ENCODE peak calls at places on chromosome 12, in four cellular contexts. P is neuronal stem cell, L is H1, H is IMR-90. Q is an unnamed sample.

GRCh38 chr12:91183565-91183964 is 948 bp upstream of the DCN start:
- DNase-seq in L (no peak), H (peak), P (no peak), Q (no peak)

GRCh38 chr12:115570271-115570777 is 707.2 kb downstream of the MED13L start:
- DNase-seq in H (peak), P (peak), L (no peak), Q (no peak)

GRCh38 chr12:42759622-42760273 is 170.2 kb upstream of the PRICKLE1 start:
- DNase-seq in P (no peak), H (peak), L (no peak), Q (no peak)

GRCh38 chr12:99131761-99132199 is 486.7 kb downstream of the APAF1 start:
- DNase-seq in P (peak), H (no peak), L (peak), Q (peak)

GRCh38 chr12:97573901-97574300 is 111.3 kb downstream of the RMST start:
- DNase-seq in P (no peak), H (no peak), L (no peak), Q (no peak)

GRCh38 chr12:97637770-97638169 is 175.2 kb downstream of the RMST start:
- DNase-seq in L (no peak), P (peak), H (no peak), Q (peak)

GRCh38 chr12:117594481-117594880 is 233.1 kb upstream of the NOS1 start:
- DNase-seq in P (no peak), L (no peak), H (no peak), Q (peak)

GRCh38 chr12:9796916-9797315 is 30.4 kb upstream of the KLRF1 start:
- DNase-seq in L (no peak), P (no peak), H (no peak), Q (no peak)

DNA sequence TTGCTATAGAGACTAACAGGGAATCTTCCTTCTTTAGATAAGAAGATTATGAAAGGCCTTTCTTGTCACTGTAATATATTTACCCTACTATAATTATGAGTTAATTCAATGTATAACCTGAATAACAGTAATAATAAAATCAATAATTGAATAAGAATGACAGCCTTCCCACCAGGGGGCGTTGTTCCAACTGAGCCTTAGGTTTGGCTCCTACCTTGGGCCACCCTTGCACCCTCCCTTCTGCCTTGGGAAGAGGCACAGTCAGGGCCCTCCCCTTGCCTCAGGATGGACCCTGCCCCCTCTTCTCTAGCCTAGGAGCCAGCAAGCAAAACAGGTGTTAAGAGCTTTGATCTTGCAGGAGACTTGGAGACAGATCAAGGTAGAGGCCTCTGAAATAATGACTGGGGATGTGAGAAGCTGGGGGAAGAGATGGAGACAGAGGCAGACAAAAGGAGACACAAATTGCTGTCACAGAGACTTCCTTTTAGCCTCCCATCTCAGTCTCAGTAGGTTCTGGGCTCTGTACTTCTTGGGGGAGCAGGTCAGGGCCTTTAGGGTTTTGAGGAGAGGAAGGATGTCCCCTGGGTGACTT is 40.1 kb upstream of the CISTR start:
- DNase-seq in H (no peak), P (no peak), L (peak), Q (peak)
- H3K4me3 ChIP-seq in H (no peak), P (no peak), L (no peak), Q (no peak)

GRCh38 chr12:61566183-61566582 is 694.0 kb upstream of the USP15 start:
- DNase-seq in H (no peak), P (no peak), L (no peak), Q (peak)
- H2BK120ac ChIP-seq in H (no peak), P (no peak), L (peak), Q (no peak)

DNA sequence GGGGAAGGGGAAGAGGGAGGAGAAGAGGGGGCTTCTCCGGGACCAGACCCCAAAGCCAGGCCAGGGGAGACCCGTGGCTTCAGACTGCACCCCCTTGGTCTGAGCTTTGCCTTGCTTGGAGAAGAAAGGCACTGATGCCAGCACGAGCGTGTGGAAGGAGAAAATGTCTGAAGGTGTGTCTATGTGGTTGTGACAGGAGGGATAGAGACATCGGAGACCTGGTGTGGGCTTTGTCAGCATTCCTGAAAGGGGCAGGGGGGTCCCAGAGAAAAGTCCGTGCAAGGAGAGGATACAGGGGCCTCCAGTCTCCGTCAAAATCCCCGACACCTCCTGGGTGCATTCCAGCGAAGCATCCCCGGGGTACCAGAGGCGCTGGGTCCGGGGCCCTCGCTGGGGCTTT is 139.0 kb upstream of the LHX5 start:
- DNase-seq in P (no peak), L (no peak), H (no peak), Q (no peak)
- H3K4me3 ChIP-seq in P (peak), L (peak), H (no peak), Q (no peak)

GRCh38 chr12:4287325-4288290 is 14.0 kb downstream of the CCND2 start:
- DNase-seq in H (no peak), P (no peak), L (no peak), Q (no peak)

GRCh38 chr12:4288296-4289019 is 14.9 kb downstream of the CCND2 start:
- DNase-seq in H (no peak), P (no peak), L (no peak), Q (no peak)

GRCh38 chr12:4286771-4287317 is 13.3 kb downstream of the CCND2 start:
- DNase-seq in P (no peak), H (no peak), L (no peak), Q (no peak)

GRCh38 chr12:4290011-4290790 is 16.6 kb downstream of the CCND2 start:
- DNase-seq in P (no peak), H (no peak), L (no peak), Q (no peak)

GRCh38 chr12:4289334-4289878 is 15.8 kb downstream of the CCND2 start:
- DNase-seq in P (no peak), L (no peak), H (no peak), Q (no peak)
- H2BK120ac ChIP-seq in P (peak), L (no peak), H (no peak), Q (no peak)

GRCh38 chr12:26629864-26630263 is 203.1 kb downstream of the ITPR2 start:
- DNase-seq in L (no peak), H (peak), P (no peak), Q (peak)
- H3K4me3 ChIP-seq in L (no peak), H (no peak), P (no peak), Q (no peak)

GRCh38 chr12:6612652-6613014 is 5.5 kb upstream of the CHD4 start:
- DNase-seq in P (no peak), H (no peak), L (no peak), Q (no peak)

GRCh38 chr12:6613776-6614512 is 6.8 kb upstream of the CHD4 start:
- DNase-seq in H (peak), P (peak), L (peak), Q (peak)

GRCh38 chr12:6614513-6615177 is 7.5 kb upstream of the CHD4 start:
- DNase-seq in P (no peak), L (no peak), H (no peak), Q (peak)

GRCh38 chr12:6612247-6612646 is 5.1 kb upstream of the CHD4 start:
- DNase-seq in L (no peak), H (no peak), P (no peak), Q (no peak)

DNA sequence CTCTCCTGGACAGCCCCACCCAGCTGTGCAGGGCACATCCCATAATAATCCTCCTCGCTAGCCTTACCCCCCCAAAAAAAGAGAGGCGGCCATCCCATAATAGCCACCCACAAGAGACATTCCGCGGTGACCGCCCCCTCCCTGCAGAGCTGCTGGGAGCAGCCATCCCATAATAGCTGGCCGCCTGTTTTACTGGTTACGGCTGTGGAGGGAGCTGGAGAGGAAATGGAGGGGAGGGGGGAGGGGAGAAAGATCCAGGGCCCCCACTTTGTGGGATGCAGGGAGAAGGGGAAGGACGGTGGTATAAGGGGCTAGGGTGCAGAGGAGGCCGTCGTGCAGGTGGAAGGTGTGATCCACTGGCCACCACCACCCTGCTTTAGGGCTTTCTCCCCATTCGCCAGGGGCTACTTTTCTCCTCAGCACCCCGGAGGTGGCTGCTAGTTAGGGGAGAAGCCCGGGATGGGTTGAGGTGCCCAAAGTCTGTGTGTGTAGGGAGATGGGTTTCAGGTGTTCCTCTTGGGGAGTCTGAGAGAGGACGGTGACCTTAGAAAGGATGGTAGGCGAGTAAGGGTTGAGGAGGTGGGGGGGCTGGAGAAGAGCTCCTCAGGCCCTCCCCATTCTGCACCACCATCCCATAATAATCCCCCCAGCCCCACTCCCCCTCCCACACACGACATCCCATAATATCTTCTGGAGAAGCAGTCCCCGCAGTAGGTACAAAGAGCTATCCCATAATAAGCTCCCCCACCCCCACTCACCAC is 6.0 kb upstream of the CHD4 start:
- DNase-seq in H (peak), L (no peak), P (peak), Q (peak)
- H2BK120ac ChIP-seq in H (peak), L (peak), P (peak), Q (peak)

GRCh38 chr12:1606021-1606622 is 11.7 kb upstream of the FBXL14 start:
- DNase-seq in L (no peak), H (peak), P (no peak), Q (peak)
- H3K4me3 ChIP-seq in L (peak), H (peak), P (no peak), Q (no peak)

DNA sequence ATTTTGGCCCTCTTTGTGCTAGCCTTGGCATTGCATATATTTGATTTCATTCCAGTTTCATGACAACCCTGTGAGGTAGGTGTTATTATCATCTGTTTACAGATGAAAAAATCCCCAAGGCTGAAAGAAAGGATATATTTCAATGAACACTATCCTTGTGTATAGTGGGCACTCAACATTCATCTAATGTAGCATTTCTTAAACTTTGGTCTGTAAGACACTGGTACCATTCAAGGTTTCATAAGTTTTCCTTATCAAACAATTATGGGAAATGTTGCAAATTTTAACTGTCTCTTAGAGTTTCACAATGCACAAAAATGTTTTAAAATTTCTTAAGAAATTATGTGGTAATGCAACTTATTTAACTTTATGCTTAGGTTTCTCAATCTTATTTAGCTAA is 44.3 kb downstream of the ATP23 start:
- DNase-seq in L (no peak), H (no peak), P (no peak), Q (no peak)
- H2BK120ac ChIP-seq in L (no peak), H (no peak), P (no peak), Q (no peak)

GRCh38 chr12:77122661-77123060 is 57.3 kb upstream of the E2F7 start:
- DNase-seq in P (no peak), L (no peak), H (peak), Q (no peak)

GRCh38 chr12:77120156-77120555 is 54.8 kb upstream of the E2F7 start:
- DNase-seq in P (no peak), L (no peak), H (peak), Q (no peak)

GRCh38 chr12:77122236-77122635 is 56.9 kb upstream of the E2F7 start:
- DNase-seq in P (no peak), L (no peak), H (peak), Q (no peak)

GRCh38 chr12:77118696-77119095 is 53.3 kb upstream of the E2F7 start:
- DNase-seq in P (no peak), H (peak), L (no peak), Q (no peak)

GRCh38 chr12:77120695-77121094 is 55.3 kb upstream of the E2F7 start:
- DNase-seq in P (no peak), L (no peak), H (peak), Q (no peak)
- H3K4me3 ChIP-seq in P (no peak), L (no peak), H (no peak), Q (no peak)

GRCh38 chr12:47808049-47808448 is 11.7 kb downstream of the HDAC7 start:
- DNase-seq in H (peak), L (no peak), P (no peak), Q (peak)

GRCh38 chr12:47811070-47811391 is 8.7 kb downstream of the HDAC7 start:
- DNase-seq in H (no peak), L (no peak), P (no peak), Q (peak)

GRCh38 chr12:47807338-47807737 is 12.4 kb downstream of the HDAC7 start:
- DNase-seq in H (no peak), L (no peak), P (no peak), Q (no peak)

GRCh38 chr12:47811581-47812484 is 7.9 kb downstream of the HDAC7 start:
- DNase-seq in P (no peak), L (no peak), H (peak), Q (no peak)

DNA sequence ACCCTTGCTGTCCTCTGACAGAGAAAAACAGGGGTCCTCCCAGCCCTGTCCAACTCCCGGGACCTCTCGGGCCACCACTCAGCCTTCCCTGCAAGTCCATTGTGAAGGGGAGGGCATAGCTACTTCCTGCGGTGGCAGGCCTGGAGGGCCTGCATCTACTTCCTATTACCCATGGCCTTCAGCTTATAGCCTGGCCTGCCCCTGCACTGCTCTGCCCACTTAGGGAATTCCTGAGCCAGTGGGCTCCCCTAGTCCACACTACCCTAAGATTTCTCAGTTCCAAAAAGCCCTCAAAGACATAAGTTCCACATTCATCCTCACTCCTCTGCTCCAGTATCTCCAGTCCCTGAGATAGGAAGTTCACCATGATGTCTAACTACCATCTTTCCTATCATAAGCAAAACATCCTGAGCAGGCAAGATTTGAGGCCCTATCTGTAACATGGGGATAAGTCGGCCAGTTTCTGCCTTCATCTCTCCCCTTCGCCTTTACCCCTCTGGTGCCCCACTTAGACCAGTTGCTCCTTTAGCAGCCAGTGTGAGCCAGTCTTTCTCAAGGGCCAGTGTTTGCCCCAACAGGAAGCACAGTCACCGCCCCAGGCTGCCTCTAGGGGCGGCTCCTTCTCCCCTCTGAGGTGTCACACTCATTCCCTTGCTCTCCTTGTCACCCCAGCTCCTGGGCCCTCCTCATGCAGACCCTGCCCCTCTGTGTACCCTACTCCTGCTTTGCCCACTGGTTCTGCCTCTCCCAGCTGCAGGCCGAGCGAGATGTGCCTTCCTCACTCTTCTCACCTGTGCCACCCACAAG is 10.9 kb downstream of the HDAC7 start:
- DNase-seq in P (no peak), L (no peak), H (peak), Q (peak)
- H2BK120ac ChIP-seq in P (no peak), L (no peak), H (peak), Q (no peak)

Q was measured in mesendoderm.